ENCODE peak calls at places on chromosomes 3 and 15, in nine cellular contexts. I is stomach, K is uterus, C is GM06990, U is body of pancreas, R is WTC11, S is Caco-2, O is mesothelial cell of epicardium, N is ovary. F is an unnamed sample.

GRCh38 chr15:101651753-101652097 is 456 bp downstream of the TM2D3 start:
- DNase-seq in I (no peak), K (no peak), C (no peak), U (peak; percentile 49), R (no peak), S (no peak), O (no peak), N (no peak), F (no peak)

GRCh38 chr15:24764375-24765171 is 89.0 kb downstream of the NPAP1 start:
- DNase-seq in I (no peak), K (no peak), C (no peak), U (no peak), R (no peak), S (no peak), O (no peak), N (no peak), F (no peak)

GRCh38 chr3:128407986-128408692 is 58.6 kb downstream of the DNAJB8 start:
- DNase-seq in I (no peak), K (no peak), C (no peak), U (no peak), R (no peak), S (no peak), O (no peak), N (no peak), F (no peak)

GRCh38 chr15:63880744-63881143 is 47.0 kb upstream of the HERC1 start:
- DNase-seq in I (no peak), K (no peak), C (no peak), U (no peak), R (no peak), S (no peak), O (no peak), N (no peak), F (no peak)

GRCh38 chr15:82129769-82130168 is 84.0 kb upstream of the MEX3B start:
- DNase-seq in I (no peak), K (no peak), C (no peak), U (no peak), R (no peak), S (no peak), O (no peak), N (no peak), F (no peak)

GRCh38 chr15:38378162-38378560 is 75.8 kb upstream of the FAM98B start:
- DNase-seq in I (peak; percentile 69), K (peak; percentile 29), C (no peak), U (peak; percentile 64), R (no peak), S (no peak), O (no peak), N (peak; percentile 47), F (peak; percentile 76)

GRCh38 chr3:64164309-64164708 is 61.0 kb downstream of the PRICKLE2 start:
- DNase-seq in I (no peak), K (no peak), C (no peak), U (no peak), R (no peak), S (no peak), O (no peak), N (no peak), F (no peak)

GRCh38 chr15:51681303-51681963 is at the start of gene SCG3:
- DNase-seq in I (peak; percentile 81), K (peak; percentile 60), C (peak; percentile 51), U (peak; percentile 86), R (peak; percentile 99), S (peak; percentile 83), O (peak; percentile 92), N (peak; percentile 76), F (peak; percentile 73)

GRCh38 chr3:59559721-59560514 is 510.1 kb upstream of the CFAP20DC start:
- DNase-seq in I (no peak), K (no peak), C (no peak), U (no peak), R (no peak), S (no peak), O (no peak), N (no peak), F (no peak)

GRCh38 chr3:43794776-43795175 is 104.0 kb downstream of the ABHD5 start:
- DNase-seq in I (no peak), K (no peak), C (no peak), U (no peak), R (no peak), S (no peak), O (no peak), N (no peak), F (no peak)

GRCh38 chr15:76987896-76988860 is 6.7 kb upstream of the PSTPIP1 start:
- DNase-seq in I (no peak), K (no peak), C (peak; percentile 78), U (no peak), R (peak; percentile 8), S (no peak), O (no peak), N (no peak), F (peak; percentile 76)

GRCh38 chr15:40456299-40456712 is 14.5 kb upstream of the CHST14 start:
- DNase-seq in I (peak; percentile 60), K (no peak), C (no peak), U (peak; percentile 52), R (no peak), S (no peak), O (no peak), N (peak; percentile 39), F (no peak)

GRCh38 chr3:64454179-64454578 is 228.9 kb upstream of the PRICKLE2 start:
- DNase-seq in I (no peak), K (no peak), C (no peak), U (no peak), R (no peak), S (no peak), O (no peak), N (no peak), F (no peak)

GRCh38 chr15:100285641-100286295 is 56.0 kb downstream of the ADAMTS17 start:
- DNase-seq in I (no peak), K (no peak), C (no peak), U (no peak), R (no peak), S (no peak), O (no peak), N (no peak), F (no peak)

GRCh38 chr3:99878005-99878404 is 60.3 kb downstream of the CMSS1 start:
- DNase-seq in I (no peak), K (no peak), C (peak; percentile 52), U (no peak), R (no peak), S (no peak), O (no peak), N (no peak), F (no peak)

GRCh38 chr15:88057836-88058235 is 198.7 kb downstream of the NTRK3 start:
- DNase-seq in I (no peak), K (no peak), C (no peak), U (no peak), R (no peak), S (no peak), O (no peak), N (no peak), F (no peak)

DNA sequence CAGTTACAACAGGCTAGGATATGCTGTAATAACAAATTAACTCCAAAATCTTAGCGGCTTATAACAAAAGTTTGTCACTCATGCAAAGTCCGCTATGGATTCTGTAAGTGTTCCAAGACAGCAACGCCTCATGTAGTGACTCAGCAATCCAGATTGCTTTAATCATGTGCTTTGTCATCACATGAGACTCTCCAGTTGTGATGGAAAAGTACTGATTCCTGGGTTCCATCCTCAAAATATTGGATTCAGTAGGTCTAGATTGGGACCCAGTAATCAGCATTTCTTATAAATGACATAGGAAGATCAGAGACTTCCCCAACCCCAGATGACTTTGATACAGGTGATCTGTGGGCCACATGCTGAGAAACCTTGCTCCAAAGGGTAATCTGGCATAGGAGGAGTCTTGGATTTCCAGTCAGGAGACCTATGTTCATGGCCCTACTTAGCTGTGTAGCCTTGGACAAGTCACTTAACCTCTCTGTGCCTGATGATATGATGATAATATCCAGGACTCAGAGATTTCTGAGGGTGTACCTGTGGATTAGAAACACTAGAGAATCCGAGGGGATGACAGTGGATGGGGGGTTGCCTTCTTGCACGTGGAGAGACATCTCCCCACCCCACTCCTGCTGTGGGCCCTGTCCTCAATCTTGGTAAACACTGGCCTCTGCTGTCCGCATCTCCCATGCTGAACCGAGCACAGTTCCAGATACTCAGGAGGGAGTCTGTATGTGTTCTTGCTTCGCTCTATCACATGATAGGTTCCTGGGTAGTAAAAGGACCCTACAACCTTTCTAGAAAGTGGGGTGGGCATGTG is 65.5 kb downstream of the CORO2B start:
- DNase-seq in I (no peak), K (no peak), C (no peak), U (no peak), R (no peak), S (no peak), O (peak; percentile 28), N (peak; percentile 12), F (no peak)
- TF ChIP-seq CTCF in I (no peak), K (no peak), C (no peak), U (no peak), R (no peak), S (no peak), O (no peak), N (no peak), F (peak; percentile 22)

GRCh38 chr3:16837602-16838001 is 47.2 kb upstream of the PLCL2 start:
- DNase-seq in I (no peak), K (no peak), C (no peak), U (peak; percentile 31), R (no peak), S (no peak), O (no peak), N (peak; percentile 39), F (peak; percentile 61)
- TF ChIP-seq CTCF in I (no peak), K (no peak), C (no peak), U (no peak), R (no peak), S (no peak), O (no peak), N (no peak), F (no peak)

GRCh38 chr15:61835476-61836106 is 224.7 kb downstream of the VPS13C start:
- DNase-seq in I (peak; percentile 62), K (peak; percentile 77), C (peak; percentile 18), U (peak; percentile 67), R (peak; percentile 81), S (peak; percentile 70), O (peak; percentile 83), N (peak; percentile 73), F (peak; percentile 55)
- TF ChIP-seq CTCF in I (peak; percentile 46), K (peak; percentile 73), C (peak; percentile 97), U (peak; percentile 78), R (peak; percentile 97), S (peak; percentile 86), O (peak; percentile 98), N (peak; percentile 77), F (peak; percentile 90)

DNA sequence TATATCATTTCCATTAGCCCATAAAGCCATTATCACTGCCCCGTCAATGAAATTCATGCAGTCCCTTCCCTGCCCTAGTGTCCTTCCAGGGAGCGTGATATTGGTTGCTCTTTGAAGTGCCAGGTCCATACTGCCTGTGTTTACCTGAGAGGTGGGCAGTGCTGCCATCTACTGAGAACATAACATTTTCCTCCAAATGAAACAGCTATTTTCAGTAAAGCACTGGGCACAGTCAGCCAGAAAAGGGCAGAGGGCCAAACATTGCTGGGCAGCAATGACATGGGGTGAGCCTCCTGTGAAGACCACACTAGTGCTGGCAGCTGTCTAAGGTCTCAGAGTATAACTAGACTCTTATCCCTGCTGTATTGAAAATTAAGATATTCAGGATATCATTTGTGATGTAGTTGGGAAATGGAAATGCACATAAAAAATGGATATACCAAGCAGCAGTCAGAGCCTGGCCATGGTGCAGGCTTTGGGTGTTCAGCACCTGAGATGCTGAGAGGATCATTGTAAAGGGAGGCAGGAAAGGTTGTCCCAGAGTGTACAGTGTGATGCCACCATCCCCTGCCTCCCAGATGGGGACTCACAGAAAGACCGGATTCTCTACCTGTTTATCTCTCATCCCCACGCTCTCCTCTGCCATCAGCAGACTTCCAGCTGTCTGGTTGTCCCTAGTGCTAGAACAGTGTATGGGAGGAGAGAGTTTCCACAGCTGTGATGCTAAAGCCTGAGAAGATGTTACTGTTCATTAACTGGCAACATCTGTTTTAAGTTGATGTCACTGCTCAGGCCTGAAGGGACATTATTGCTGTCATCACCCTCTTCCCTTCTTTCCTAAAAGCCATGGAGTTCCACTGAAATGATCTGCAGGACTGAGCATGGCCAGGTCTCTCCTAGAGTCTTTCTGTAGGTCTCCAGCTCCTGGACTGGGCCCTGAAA is 108.8 kb downstream of the ARNT2 start:
- DNase-seq in I (no peak), K (no peak), C (no peak), U (no peak), R (no peak), S (peak; percentile 29), O (no peak), N (no peak), F (no peak)
- TF ChIP-seq CTCF in I (no peak), K (no peak), C (peak; percentile 22), U (peak; percentile 14), R (no peak), S (peak; percentile 20), O (no peak), N (no peak), F (no peak)